ENCODE peak calls at places on chromosomes 11 and 22, in four cellular contexts. N is GM12892, B is GM12878, S is K562. U is an unnamed sample.
A peak's percentile ranks its signal among the peaks of the same experiment; 100 is the strongest.

GRCh38 chr22:30730351-30730750 is 35.7 kb downstream of the OSBP2 start:
- DNase-seq in N (no peak), B (no peak), S (no peak), U (no peak)

GRCh38 chr11:43399983-43400630 is 41.4 kb downstream of the TTC17 start:
- DNase-seq in S (no peak), N (no peak), B (no peak), U (no peak)

GRCh38 chr11:91871791-91872190 is 352.8 kb upstream of the FAT3 start:
- DNase-seq in B (no peak), S (no peak), N (no peak), U (no peak)

GRCh38 chr11:35029979-35030378 is 109.0 kb upstream of the CD44 start:
- DNase-seq in S (peak; percentile 79), B (peak; percentile 81), N (no peak), U (no peak)

GRCh38 chr11:95443386-95443785 is 212.4 kb upstream of the SESN3 start:
- DNase-seq in B (peak; percentile 48), S (peak; percentile 47), N (peak; percentile 19), U (peak; percentile 44)

GRCh38 chr11:45085657-45086501 is 60.6 kb upstream of the PRDM11 start:
- DNase-seq in N (no peak), B (no peak), S (no peak), U (no peak)

GRCh38 chr11:119493712-119494111 is 70.7 kb upstream of the THY1 start:
- DNase-seq in S (peak; percentile 61), N (no peak), B (no peak), U (no peak)

GRCh38 chr22:46934746-46935491 is 172.5 kb downstream of the TBC1D22A start:
- DNase-seq in S (peak; percentile 90), N (no peak), B (peak; percentile 17), U (no peak)

GRCh38 chr11:57457643-57458023 is 2.7 kb upstream of the RTN4RL2 start:
- DNase-seq in S (no peak), B (no peak), N (no peak), U (no peak)

GRCh38 chr11:99234534-99234933 is 213.8 kb downstream of the CNTN5 start:
- DNase-seq in N (no peak), S (no peak), B (no peak), U (no peak)

GRCh38 chr11:72084076-72084475 is 3.4 kb downstream of the LRRC51 start:
- DNase-seq in N (no peak), S (no peak), B (no peak), U (no peak)

GRCh38 chr11:95827661-95828060 is 37.4 kb downstream of the CEP57 start:
- DNase-seq in S (no peak), N (no peak), B (no peak), U (no peak)

GRCh38 chr11:43987384-43988039 is 45.1 kb downstream of the C11orf96 start:
- DNase-seq in B (no peak), S (no peak), N (no peak), U (no peak)

GRCh38 chr11:94780432-94780831 is 12.3 kb downstream of the AMOTL1 start:
- DNase-seq in N (no peak), S (no peak), B (no peak), U (no peak)

GRCh38 chr11:65329503-65329902 is 4.1 kb upstream of the DPF2 start:
- DNase-seq in N (no peak), S (no peak), B (no peak), U (no peak)

GRCh38 chr11:65330544-65330943 is 3.1 kb upstream of the DPF2 start:
- DNase-seq in N (no peak), S (no peak), B (no peak), U (no peak)

GRCh38 chr11:65338680-65339079 is 5.0 kb downstream of the DPF2 start:
- DNase-seq in S (peak; percentile 51), N (no peak), B (no peak), U (no peak)

GRCh38 chr11:65329944-65330403 is 3.7 kb upstream of the DPF2 start:
- DNase-seq in S (peak; percentile 96), N (no peak), B (peak; percentile 43), U (no peak)

GRCh38 chr11:65334696-65335295 is 1.1 kb downstream of the DPF2 start:
- DNase-seq in N (no peak), S (no peak), B (no peak), U (no peak)
- TF ChIP-seq POLR2AphosphoS5 in N (no peak), S (no peak), B (no peak), U (no peak)

DNA sequence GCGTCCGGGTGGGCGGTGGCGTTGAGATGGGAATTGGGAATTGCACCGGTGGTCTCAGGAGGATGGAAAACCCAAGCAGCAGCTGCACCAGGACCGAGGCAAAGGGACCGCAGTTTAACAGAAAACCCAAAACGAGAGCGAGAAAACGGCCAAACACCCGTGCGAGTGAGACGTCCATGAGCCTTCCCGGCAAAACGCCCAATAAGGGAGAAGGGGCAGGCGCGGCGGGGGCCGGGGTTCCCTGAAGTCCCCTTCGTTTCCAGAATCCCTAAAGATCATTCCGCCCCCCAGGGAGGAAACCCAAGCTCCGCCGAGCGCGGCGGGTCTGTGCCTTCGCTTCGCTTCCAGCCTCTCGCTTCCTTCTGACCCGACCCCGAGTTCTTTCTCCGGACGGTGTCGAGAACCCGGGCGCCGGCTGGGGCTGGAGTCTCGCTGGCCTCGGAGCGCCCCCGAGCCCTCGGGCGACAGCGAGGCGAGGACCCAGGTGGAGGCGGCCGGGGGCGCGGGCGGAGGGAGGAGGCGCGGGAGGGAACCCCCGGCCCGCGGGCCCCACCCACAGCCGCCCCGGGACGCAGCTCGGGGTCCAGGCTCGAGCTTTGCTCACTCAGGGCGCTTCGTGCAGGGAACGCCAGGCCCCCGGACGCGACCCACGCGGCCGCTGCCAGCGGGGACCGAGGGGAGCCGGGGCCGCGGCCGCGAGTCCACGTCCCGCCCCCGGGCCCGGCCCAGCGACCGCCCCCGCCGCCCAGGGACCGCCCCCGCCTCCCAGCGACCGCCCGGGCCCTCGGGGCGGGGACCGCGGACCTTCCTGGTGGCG is at the start of gene PGGHG:
- DNase-seq in N (peak; percentile 95), S (peak; percentile 86), B (no peak), U (peak; percentile 95)
- TF ChIP-seq POLR2A in N (no peak), S (peak; percentile 67), B (no peak), U (no peak)

GRCh38 chr11:116910847-116911246 is 73.4 kb upstream of the APOA1 start:
- DNase-seq in S (no peak), N (no peak), B (no peak), U (no peak)

GRCh38 chr11:116911981-116912734 is 74.7 kb upstream of the APOA1 start:
- DNase-seq in S (no peak), B (no peak), N (no peak), U (no peak)

GRCh38 chr11:116910378-116910777 is 73.0 kb upstream of the APOA1 start:
- DNase-seq in B (no peak), N (no peak), S (no peak), U (no peak)

GRCh38 chr11:116916052-116916451 is 78.6 kb upstream of the APOA1 start:
- DNase-seq in B (no peak), N (no peak), S (no peak), U (no peak)

DNA sequence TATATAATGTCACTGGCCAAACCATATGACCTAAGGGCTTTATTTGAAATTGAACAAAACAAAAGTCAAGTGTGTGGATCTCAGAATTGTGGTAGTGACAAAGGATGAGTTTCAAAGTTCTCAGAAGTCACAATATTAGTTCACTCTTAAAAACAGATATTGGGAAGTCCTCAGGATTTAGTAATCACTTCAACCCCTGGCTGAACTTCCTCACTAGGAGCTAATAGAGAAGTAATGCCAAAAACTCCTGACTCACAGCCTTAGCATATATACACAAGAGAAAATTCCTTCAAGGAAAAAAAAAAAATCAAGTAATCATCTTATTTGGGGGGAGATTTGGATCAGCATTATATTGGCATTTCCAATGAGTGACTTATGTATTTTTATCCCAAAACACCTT is 75.6 kb upstream of the APOA1 start:
- DNase-seq in S (no peak), N (no peak), B (no peak), U (no peak)
- TF ChIP-seq TAF1 in S (no peak), N (no peak), B (no peak), U (no peak)

GRCh38 chr11:122150484-122151124 is 34.6 kb upstream of the BLID start:
- DNase-seq in N (no peak), S (no peak), B (no peak), U (no peak)
- TF ChIP-seq POLR2AphosphoS5 in N (no peak), S (no peak), B (no peak), U (no peak)

GRCh38 chr11:86952221-86952875 is 2.8 kb downstream of the FZD4 start:
- DNase-seq in B (no peak), N (no peak), S (no peak), U (no peak)

GRCh38 chr11:86954288-86955110 is 696 bp downstream of the FZD4 start:
- DNase-seq in S (peak; percentile 32), N (no peak), B (no peak), U (peak; percentile 25)

GRCh38 chr11:86952933-86953637 is 2.1 kb downstream of the FZD4 start:
- DNase-seq in B (no peak), N (no peak), S (no peak), U (no peak)

GRCh38 chr11:86955674-86956522 is 703 bp upstream of the FZD4 start:
- DNase-seq in N (peak; percentile 47), S (peak; percentile 83), B (peak; percentile 5), U (peak; percentile 53)

GRCh38 chr11:86955111-86955673 is at the start of gene FZD4:
- DNase-seq in S (peak; percentile 94), N (peak; percentile 68), B (no peak), U (peak; percentile 77)
- TF ChIP-seq POLR2A in S (peak; percentile 58), N (no peak), B (no peak), U (no peak)

GRCh38 chr11:64407221-64407620 is 48.3 kb downstream of the RPS6KA4 start:
- DNase-seq in S (no peak), N (no peak), B (no peak), U (no peak)
- TF ChIP-seq TAF1 in S (no peak), N (no peak), B (no peak), U (no peak)

GRCh38 chr11:18408558-18409242 is 3.4 kb upstream of the LDHC start:
- DNase-seq in B (no peak), N (no peak), S (peak; percentile 31), U (no peak)
- TF ChIP-seq POLR2AphosphoS5 in B (no peak), N (peak; percentile 58), S (peak; percentile 24), U (peak; percentile 75)

DNA sequence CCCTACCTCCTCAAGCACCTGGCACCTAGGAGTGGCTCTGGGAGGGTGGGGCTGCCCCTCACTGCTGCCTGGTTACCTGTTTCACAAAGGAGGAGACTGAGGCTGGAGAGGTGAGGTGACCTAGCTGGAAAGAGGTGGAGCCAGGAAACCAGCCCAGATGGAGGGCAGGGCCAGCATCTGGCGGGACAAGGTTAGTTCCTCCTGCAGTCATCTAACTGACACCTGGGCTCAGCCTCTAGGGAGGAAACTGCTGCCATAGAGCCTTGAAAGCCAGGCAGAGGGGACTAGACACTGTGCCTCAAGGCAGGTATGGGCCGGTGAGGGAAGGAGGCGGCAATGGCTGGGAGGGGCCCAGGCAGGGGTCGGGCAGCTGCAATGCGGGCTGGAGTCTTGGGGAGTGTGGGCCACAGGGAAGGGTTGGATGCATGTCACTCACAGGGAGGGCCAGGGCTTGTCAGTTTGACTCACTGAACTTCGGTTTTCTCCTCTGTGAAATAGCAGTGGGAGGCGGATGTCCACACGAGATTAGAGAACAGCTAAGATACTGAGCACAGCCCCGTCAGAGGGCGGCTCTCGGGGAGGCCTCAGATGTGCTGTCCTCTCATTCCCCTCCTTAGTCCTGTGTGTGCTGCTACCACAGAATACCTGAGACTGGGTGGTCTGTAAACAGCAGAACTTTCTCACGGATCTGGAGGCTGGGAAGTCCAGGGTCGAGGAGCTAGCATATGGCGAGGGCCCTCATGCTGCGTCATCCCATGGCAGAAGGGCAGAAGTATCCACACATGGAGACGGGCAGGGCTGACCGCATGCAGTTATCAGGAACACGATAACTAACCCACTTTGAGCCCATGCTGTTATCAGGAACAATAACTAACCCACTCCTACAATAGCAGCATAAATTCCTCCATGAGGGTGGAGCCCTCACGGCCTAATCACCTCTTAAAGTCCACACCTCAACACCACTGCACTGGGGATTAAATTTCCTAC is 16.1 kb downstream of the MGAT3 start:
- DNase-seq in B (no peak), S (peak; percentile 93), N (no peak), U (no peak)
- TF ChIP-seq POLR2A in B (no peak), S (peak; percentile 59), N (peak; percentile 4), U (no peak)

GRCh38 chr22:20918663-20919220 is 1.5 kb downstream of the CRKL start:
- DNase-seq in S (peak; percentile 84), B (no peak), N (no peak), U (no peak)
- TF ChIP-seq TAF1 in S (no peak), B (no peak), N (no peak), U (no peak)

U was measured in GM12891.